ENCODE peak calls at places on chromosomes 6 and 20, in five cellular contexts. M is fibroblast of lung, T is dorsolateral prefrontal cortex, Q is body of pancreas, C is A673. G is an unnamed sample.

GRCh38 chr6:138387577-138388368 is 10.1 kb downstream of the SMIM28 start:
- DNase-seq in M (no peak), T (no peak), Q (no peak), C (no peak), G (no peak)

GRCh38 chr6:119129968-119130484 is 51.6 kb upstream of the FAM184A start:
- DNase-seq in M (peak; percentile 77), T (no peak), Q (peak; percentile 34), C (no peak), G (no peak)

GRCh38 chr6:102848796-102849195 is 1455.3 kb downstream of the GRIK2 start:
- DNase-seq in M (no peak), T (no peak), Q (no peak), C (no peak), G (no peak)

GRCh38 chr6:112683926-112684325 is 336.8 kb downstream of the RFPL4B start:
- DNase-seq in M (peak; percentile 97), T (no peak), Q (no peak), C (peak; percentile 43), G (no peak)

GRCh38 chr20:5596401-5597193 is 153.6 kb upstream of the SHLD1 start:
- DNase-seq in M (no peak), T (no peak), Q (no peak), C (no peak), G (no peak)

GRCh38 chr6:117545161-117545595 is 57.1 kb downstream of the GOPC start:
- DNase-seq in M (peak; percentile 76), T (no peak), Q (no peak), C (no peak), G (no peak)

GRCh38 chr6:158322724-158323560 is 10.7 kb downstream of the TULP4 start:
- DNase-seq in M (peak; percentile 85), T (no peak), Q (no peak), C (peak; percentile 11), G (no peak)

GRCh38 chr6:138545621-138545980 is 46.3 kb upstream of the NHSL1 start:
- DNase-seq in M (peak; percentile 73), T (no peak), Q (peak; percentile 24), C (peak; percentile 79), G (peak; percentile 67)

GRCh38 chr6:133610271-133610840 is 278.6 kb upstream of the TCF21 start:
- DNase-seq in M (peak; percentile 46), T (no peak), Q (no peak), C (no peak), G (no peak)

GRCh38 chr6:105711216-105711615 is 308.3 kb upstream of the PREP start:
- DNase-seq in M (peak; percentile 25), T (no peak), Q (no peak), C (no peak), G (no peak)

GRCh38 chr6:152598858-152599537 is 38.2 kb downstream of the SYNE1 start:
- DNase-seq in M (no peak), T (no peak), Q (no peak), C (no peak), G (no peak)

GRCh38 chr20:43477634-43478033 is 19.9 kb downstream of the SRSF6 start:
- DNase-seq in M (no peak), T (no peak), Q (no peak), C (no peak), G (no peak)

GRCh38 chr6:14440215-14440890 is 322.8 kb downstream of the CD83 start:
- DNase-seq in M (peak; percentile 18), T (no peak), Q (no peak), C (no peak), G (no peak)

GRCh38 chr20:62651285-62652021 is 9.2 kb downstream of the SLCO4A1 start:
- DNase-seq in M (no peak), T (no peak), Q (peak; percentile 67), C (peak; percentile 96), G (no peak)

GRCh38 chr6:35905841-35906498 is 14.9 kb downstream of the SRPK1 start:
- DNase-seq in M (no peak), T (no peak), Q (no peak), C (no peak), G (no peak)

GRCh38 chr6:21597706-21598273 is 4.2 kb downstream of the SOX4 start:
- DNase-seq in M (no peak), T (no peak), Q (peak; percentile 5), C (no peak), G (no peak)

GRCh38 chr20:32832664-32833063 is 12.9 kb downstream of the MAPRE1 start:
- DNase-seq in M (no peak), T (no peak), Q (no peak), C (no peak), G (no peak)

GRCh38 chr6:156873654-156874380 is 96.6 kb downstream of the ARID1B start:
- DNase-seq in M (no peak), T (no peak), Q (no peak), C (no peak), G (no peak)

GRCh38 chr6:126127662-126128061 is 141.3 kb downstream of the TRMT11 start:
- DNase-seq in M (no peak), T (no peak), Q (no peak), C (peak; percentile 12), G (no peak)

GRCh38 chr20:23282546-23282945 is 68.0 kb upstream of the NXT1 start:
- DNase-seq in M (no peak), T (no peak), Q (no peak), C (no peak), G (no peak)

GRCh38 chr6:162344935-162345599 is 382.5 kb downstream of the PRKN start:
- DNase-seq in M (peak; percentile 70), T (no peak), Q (no peak), C (no peak), G (no peak)

GRCh38 chr20:19826179-19826914 is 68.3 kb downstream of the RIN2 start:
- DNase-seq in M (no peak), T (no peak), Q (no peak), C (no peak), G (no peak)

GRCh38 chr20:48832423-48832735 is 4.6 kb upstream of the PREX1 start:
- DNase-seq in M (no peak), T (no peak), Q (peak; percentile 31), C (no peak), G (no peak)

GRCh38 chr6:38282911-38283310 is 356.8 kb downstream of the BTBD9 start:
- DNase-seq in M (no peak), T (no peak), Q (no peak), C (no peak), G (no peak)

GRCh38 chr6:116381000-116381399 is 10.3 kb downstream of the DSE start:
- DNase-seq in M (peak; percentile 40), T (no peak), Q (no peak), C (peak; percentile 31), G (no peak)

GRCh38 chr6:25017932-25018581 is 82.3 kb upstream of the RIPOR2 start:
- DNase-seq in M (peak; percentile 52), T (no peak), Q (peak; percentile 71), C (peak; percentile 46), G (peak; percentile 66)

GRCh38 chr20:58441723-58442122 is 52.7 kb downstream of the VAPB start:
- DNase-seq in M (no peak), T (no peak), Q (no peak), C (no peak), G (no peak)

GRCh38 chr20:16363832-16364687 is 209.2 kb downstream of the KIF16B start:
- DNase-seq in M (peak; percentile 3), T (no peak), Q (no peak), C (no peak), G (no peak)

GRCh38 chr6:162055365-162055764 is 672.2 kb downstream of the PRKN start:
- DNase-seq in M (no peak), T (no peak), Q (peak; percentile 76), C (no peak), G (no peak)

GRCh38 chr6:84862843-84863242 is 98.4 kb upstream of the TBX18 start:
- DNase-seq in M (no peak), T (no peak), Q (no peak), C (no peak), G (no peak)

GRCh38 chr6:9039258-9039657 is 603.9 kb upstream of the SLC35B3 start:
- DNase-seq in M (no peak), T (no peak), Q (no peak), C (peak; percentile 27), G (no peak)

GRCh38 chr20:35934050-35934449 is 20.3 kb downstream of the SCAND1 start:
- DNase-seq in M (no peak), T (no peak), Q (no peak), C (no peak), G (no peak)

GRCh38 chr6:128696651-128697391 is 176.4 kb upstream of the PTPRK start:
- DNase-seq in M (peak; percentile 77), T (no peak), Q (no peak), C (peak; percentile 49), G (no peak)

DNA sequence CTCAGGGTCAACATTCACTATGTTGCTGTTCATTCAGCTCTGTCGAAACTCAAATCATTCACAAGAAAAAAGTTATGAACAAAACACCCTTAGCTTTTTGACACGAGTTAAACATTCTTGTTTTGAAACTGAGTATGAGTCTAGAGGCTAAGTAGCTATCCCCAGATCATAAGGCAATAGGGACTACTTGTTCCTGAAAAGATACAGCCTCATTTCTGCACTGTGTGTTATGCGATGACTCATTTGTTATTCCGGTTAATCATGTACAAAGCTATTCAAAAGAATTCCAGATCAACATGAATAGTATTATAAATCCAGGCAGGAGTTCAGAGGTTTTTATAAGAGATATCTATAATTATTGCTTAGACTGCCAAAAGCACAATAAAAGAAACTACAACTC is 908.0 kb downstream of the QKI start:
- DNase-seq in M (peak; percentile 91), T (no peak), Q (no peak), C (peak; percentile 1), G (no peak)
- H3K27ac ChIP-seq in M (no peak overlapping the region), T (no peak overlapping the region), Q (peak overlapping the region; percentile 39), C (no peak overlapping the region), G (no peak overlapping the region)

DNA sequence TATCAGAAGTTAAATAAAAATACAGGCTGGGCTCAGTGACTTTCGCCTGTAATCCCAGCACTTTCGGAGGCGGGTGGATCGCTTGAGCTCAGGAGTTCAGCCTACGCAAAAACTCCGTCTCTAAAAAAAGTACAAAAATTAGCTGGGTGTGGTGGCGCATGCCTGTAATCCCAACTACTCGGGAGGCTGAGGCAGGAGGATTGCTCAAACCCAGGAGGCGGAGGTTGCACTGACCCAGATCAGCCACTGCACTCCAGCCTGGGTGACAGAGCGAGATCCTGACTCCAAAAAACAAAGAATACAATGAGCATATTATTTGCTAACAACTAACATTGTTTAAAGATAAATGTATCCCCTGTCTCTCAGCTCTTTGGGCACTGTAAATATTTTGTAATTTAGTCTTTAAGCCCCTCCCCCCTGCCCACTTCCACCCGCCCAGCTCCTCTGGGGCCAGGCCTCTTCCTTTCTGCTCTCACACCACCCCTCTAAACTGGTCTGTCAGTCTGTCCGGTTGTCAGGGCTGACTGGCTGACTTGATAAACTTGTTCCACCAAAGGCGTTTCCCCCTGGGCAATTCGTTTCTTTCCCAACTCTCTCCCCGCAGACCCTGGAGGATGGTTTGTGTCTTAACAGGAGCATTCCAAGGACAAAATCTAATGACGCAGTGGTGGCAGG is 62.4 kb upstream of the QKI start:
- DNase-seq in M (no peak), T (no peak), Q (no peak), C (no peak), G (no peak)
- H3K27ac ChIP-seq in M (no peak overlapping the region), T (peak overlapping the region; percentile 87), Q (no peak overlapping the region), C (no peak overlapping the region), G (no peak overlapping the region)

GRCh38 chr6:16626650-16627049 is 134.6 kb downstream of the ATXN1 start:
- DNase-seq in M (no peak), T (no peak), Q (no peak), C (no peak), G (no peak)
- H3K27ac ChIP-seq in M (no peak overlapping the region), T (no peak overlapping the region), Q (no peak overlapping the region), C (no peak overlapping the region), G (no peak overlapping the region)

DNA sequence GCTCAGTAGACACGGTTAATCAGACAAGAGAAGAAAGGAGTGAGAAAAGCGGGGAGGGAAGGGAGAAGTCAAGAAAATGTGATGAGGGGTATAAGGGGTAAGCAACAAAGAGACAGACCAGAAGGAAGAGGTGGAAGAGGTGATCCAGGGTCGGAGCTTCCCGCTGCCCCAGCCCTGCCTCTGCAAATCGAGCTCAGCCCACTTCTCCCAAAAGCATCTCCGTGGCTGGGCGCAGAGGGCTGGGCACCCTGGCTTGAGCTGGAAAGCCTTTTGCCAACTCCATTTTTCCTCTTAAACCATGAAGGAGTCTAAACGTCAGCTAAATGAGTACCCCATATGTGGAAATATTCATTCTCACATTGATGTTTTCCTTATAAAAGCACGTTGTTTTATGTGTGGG is 55.0 kb upstream of the MAFB start:
- DNase-seq in M (no peak), T (no peak), Q (no peak), C (no peak), G (peak; percentile 22)
- H3K27ac ChIP-seq in M (no peak overlapping the region), T (no peak overlapping the region), Q (no peak overlapping the region), C (no peak overlapping the region), G (no peak overlapping the region)